ENCODE peak calls at places on chromosomes 13 and 19, in ten cellular contexts. Q is neural progenitor cell, F is fibroblast of lung, V is H9, O is hepatocyte, S is PC-3, N is HCT116, P is SK-N-SH, D is GM23248, L is astrocyte. W is an unnamed sample. For H3K9me3, H3K4me1 and H3K79me2, the result is how much of the 10 kb centered on the place peaks cover.

GRCh38 chr13:74871671-74872070 is 610.3 kb downstream of the TBC1D4 start:
- DNase-seq in Q (no peak), F (no peak), V (no peak), O (no peak), S (peak), N (no peak), P (no peak), D (no peak), L (no peak), W (no peak)

GRCh38 chr19:30362156-30362754 is 9.9 kb upstream of the ZNF536 start:
- DNase-seq in Q (no peak), F (no peak), V (no peak), O (no peak), S (no peak), N (no peak), P (no peak), D (peak), L (no peak), W (no peak)

GRCh38 chr13:108897955-108898354 is 268.5 kb downstream of the MYO16 start:
- DNase-seq in Q (no peak), F (no peak), V (no peak), O (no peak), S (peak), N (no peak), P (no peak), D (peak), L (no peak), W (no peak)

GRCh38 chr13:27355894-27356293 is 68.5 kb upstream of the GTF3A start:
- DNase-seq in Q (peak), F (no peak), V (peak), O (no peak), S (no peak), N (no peak), P (no peak), D (no peak), L (no peak), W (no peak)

GRCh38 chr19:55383789-55384575 is at the start of gene TMEM238:
- DNase-seq in Q (peak), F (peak), V (peak), O (peak), S (peak), N (no peak), P (peak), D (peak), L (peak), W (peak)

GRCh38 chr13:89673789-89674311 is 1673.6 kb upstream of the MIR17HG start:
- DNase-seq in Q (no peak), F (no peak), V (no peak), O (no peak), S (no peak), N (no peak), P (no peak), D (no peak), L (no peak), W (no peak)

GRCh38 chr19:4624733-4625362 is 14.5 kb upstream of the TNFAIP8L1 start:
- DNase-seq in Q (peak), F (peak), V (peak), O (peak), S (peak), N (peak), P (no peak), D (no peak), L (no peak), W (no peak)

GRCh38 chr13:114286808-114287207 is 5.4 kb downstream of the UPF3A start:
- DNase-seq in Q (no peak), F (no peak), V (no peak), O (no peak), S (no peak), N (no peak), P (no peak), D (peak), L (peak), W (no peak)

GRCh38 chr19:3785938-3786824 is at the start of gene MATK:
- DNase-seq in Q (peak), F (no peak), V (no peak), O (no peak), S (no peak), N (no peak), P (peak), D (no peak), L (no peak), W (no peak)

GRCh38 chr19:30870861-30871260 is 478.4 kb downstream of the TSHZ3 start:
- DNase-seq in Q (no peak), F (no peak), V (peak), O (peak), S (no peak), N (no peak), P (peak), D (peak), L (no peak), W (no peak)

GRCh38 chr19:58248886-58249285 is 20.2 kb downstream of the ZNF544 start:
- DNase-seq in Q (no peak), F (no peak), V (no peak), O (no peak), S (no peak), N (no peak), P (no peak), D (no peak), L (no peak), W (no peak)

DNA sequence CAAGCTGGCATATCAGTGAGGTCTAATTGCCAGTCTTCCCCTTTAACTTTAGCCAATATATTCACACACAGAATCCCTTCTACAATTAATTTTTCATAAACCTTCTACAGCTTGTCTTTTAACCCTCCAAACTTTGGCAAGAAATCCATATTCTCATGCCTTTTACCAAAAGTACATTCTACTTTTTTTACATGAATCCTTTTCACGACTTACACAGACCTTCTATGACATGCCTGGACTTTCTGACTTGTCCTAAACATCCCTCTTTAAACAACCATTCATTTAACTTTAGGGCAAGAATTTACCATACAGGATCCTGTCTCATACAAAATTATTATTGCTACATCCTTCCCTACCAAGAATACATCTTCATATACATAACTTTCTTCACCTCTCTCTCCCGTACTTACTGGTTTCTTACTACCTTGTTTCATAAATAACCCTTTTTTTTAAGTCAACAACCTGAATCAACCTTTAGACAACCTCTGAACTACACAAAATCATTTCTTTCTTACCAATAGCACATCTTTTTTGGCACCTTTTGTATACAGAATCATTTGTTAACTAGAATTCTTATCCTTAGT is 23.5 kb downstream of the ZNF544 start:
- DNase-seq in Q (peak), F (no peak), V (no peak), O (no peak), S (peak), N (no peak), P (no peak), D (no peak), L (no peak), W (peak)
- H3K9me3 ChIP-seq in Q (half or more), F (under half), V (half or more), O (half or more), S (half or more), N (under half), P (under half), D (under half), L (half or more), W (half or more)

DNA sequence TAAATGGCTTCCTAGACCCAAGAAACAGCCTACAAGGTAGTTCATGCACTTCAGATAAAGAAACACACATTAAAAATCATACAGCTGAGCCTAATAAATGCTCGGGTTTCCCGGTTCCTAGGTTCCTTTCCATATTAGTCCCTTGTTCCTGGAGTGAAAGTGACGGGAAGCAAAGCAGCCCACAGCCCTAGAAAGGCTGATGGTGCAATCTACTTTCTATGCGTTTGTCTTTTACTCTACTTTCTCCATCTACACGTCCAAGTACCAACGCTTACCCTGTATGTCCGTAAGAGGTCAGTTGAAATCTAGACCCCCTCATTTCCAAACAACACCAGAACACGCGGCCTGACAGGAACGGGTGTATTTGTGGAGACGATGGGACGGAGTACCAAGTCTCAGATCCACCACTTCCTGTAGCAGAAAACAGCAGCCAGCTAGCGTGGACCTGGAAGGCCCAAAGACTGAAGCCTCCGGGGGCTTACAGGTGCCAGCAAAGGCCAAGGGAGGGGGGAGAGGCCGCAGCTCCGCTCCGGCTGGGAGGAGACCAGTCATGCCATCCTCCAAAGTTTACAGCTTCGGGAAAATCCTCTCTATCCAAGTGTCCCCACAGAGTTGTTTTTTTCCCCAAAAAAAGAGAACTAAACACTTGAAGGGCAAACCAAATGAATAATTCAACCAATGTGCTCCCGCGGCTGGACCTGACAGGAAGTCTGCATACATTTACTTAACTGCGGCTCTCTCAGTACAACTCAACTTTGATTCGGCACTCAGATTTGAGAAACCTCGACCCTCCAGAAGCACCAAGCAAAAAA is 34.1 kb downstream of the STK24 start:
- DNase-seq in Q (no peak), F (no peak), V (no peak), O (no peak), S (no peak), N (no peak), P (no peak), D (peak), L (no peak), W (no peak)
- H3K4me1 ChIP-seq in Q (under half), F (under half), V (under half), O (under half), S (under half), N (under half), P (under half), D (half or more), L (under half), W (under half)

GRCh38 chr19:1418951-1419735 is 11.8 kb downstream of the DAZAP1 start:
- DNase-seq in Q (no peak), F (no peak), V (no peak), O (no peak), S (no peak), N (no peak), P (no peak), D (no peak), L (no peak), W (no peak)

GRCh38 chr19:1417681-1418493 is 10.5 kb downstream of the DAZAP1 start:
- DNase-seq in Q (no peak), F (no peak), V (no peak), O (no peak), S (no peak), N (no peak), P (no peak), D (no peak), L (no peak), W (peak)

GRCh38 chr19:1417145-1417544 is 9.8 kb downstream of the DAZAP1 start:
- DNase-seq in Q (no peak), F (peak), V (no peak), O (no peak), S (no peak), N (no peak), P (no peak), D (no peak), L (peak), W (no peak)

GRCh38 chr19:1420590-1420989 is 13.2 kb downstream of the DAZAP1 start:
- DNase-seq in Q (no peak), F (no peak), V (no peak), O (no peak), S (no peak), N (no peak), P (no peak), D (no peak), L (no peak), W (no peak)

DNA sequence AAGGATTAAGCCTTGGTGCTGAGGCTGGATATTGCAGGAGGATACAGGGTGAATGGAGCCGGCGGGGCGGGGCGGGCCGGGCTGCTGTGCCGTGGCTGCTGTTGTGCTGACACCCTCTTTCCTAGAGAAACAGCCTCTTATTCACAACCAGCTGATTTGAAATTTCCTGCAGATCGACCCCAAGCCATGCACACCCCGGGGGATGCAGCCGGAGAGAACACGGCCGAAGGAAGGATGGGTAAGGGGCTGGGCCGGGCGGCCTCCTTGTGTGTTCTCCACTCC is 11.0 kb downstream of the DAZAP1 start:
- DNase-seq in Q (no peak), F (no peak), V (no peak), O (no peak), S (no peak), N (no peak), P (no peak), D (no peak), L (no peak), W (no peak)
- H3K79me2 ChIP-seq in Q (half or more), F (half or more), V (under half), O (half or more), S (half or more), N (half or more), P (half or more), D (half or more), L (half or more), W (half or more)

DNA sequence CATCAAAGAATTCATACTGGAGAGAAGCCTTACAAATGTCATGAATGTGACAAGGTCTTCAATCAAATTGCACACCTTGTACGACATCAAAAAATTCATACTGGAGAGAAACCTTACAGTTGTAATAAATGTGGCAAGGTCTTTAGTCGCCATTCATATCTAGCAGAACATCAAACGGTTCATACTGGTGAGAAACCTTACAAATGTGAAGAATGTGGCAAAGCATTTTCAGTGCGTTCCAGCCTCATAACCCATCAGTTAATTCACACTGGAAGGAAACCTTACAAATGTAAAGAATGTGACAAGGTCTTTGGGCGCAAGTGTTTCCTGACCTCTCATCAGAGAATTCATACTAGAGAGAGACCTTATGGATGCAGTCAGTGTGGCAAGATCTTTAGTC is 13.2 kb upstream of the ZNF534 start:
- DNase-seq in Q (no peak), F (no peak), V (no peak), O (no peak), S (no peak), N (no peak), P (no peak), D (no peak), L (no peak), W (no peak)
- H3K9me3 ChIP-seq in Q (under half), F (under half), V (half or more), O (under half), S (half or more), N (under half), P (under half), D (under half), L (half or more), W (under half)

DNA sequence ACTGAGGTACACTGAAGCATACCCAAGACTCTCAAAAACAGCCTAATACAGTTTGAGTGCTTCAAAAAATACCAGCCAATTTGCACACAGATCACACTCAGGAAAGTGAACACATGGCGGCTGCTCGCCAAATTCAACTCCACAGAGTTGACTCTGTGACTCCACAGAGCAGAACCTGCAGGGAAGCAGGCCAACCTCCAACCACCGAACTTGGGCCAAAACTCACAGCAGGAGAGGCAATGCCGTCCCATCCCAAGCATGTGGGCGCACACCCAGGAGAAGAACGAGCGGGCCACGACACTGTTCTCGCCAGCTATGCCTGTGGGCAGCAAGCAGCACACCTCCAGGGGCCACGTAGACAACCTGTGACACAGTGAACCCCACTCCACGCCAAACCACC is 21.1 kb downstream of the ELL start:
- DNase-seq in Q (no peak), F (no peak), V (no peak), O (no peak), S (no peak), N (no peak), P (no peak), D (no peak), L (no peak), W (no peak)
- H3K4me1 ChIP-seq in Q (under half), F (under half), V (under half), O (under half), S (under half), N (under half), P (under half), D (under half), L (under half), W (half or more)

GRCh38 chr13:24162604-24163003 is 2.1 kb downstream of the SPATA13 start:
- DNase-seq in Q (peak), F (no peak), V (no peak), O (no peak), S (peak), N (no peak), P (no peak), D (no peak), L (no peak), W (no peak)
- H3K79me2 ChIP-seq in Q (under half), F (under half), V (under half), O (under half), S (half or more), N (half or more), P (under half), D (under half), L (under half), W (under half)

DNA sequence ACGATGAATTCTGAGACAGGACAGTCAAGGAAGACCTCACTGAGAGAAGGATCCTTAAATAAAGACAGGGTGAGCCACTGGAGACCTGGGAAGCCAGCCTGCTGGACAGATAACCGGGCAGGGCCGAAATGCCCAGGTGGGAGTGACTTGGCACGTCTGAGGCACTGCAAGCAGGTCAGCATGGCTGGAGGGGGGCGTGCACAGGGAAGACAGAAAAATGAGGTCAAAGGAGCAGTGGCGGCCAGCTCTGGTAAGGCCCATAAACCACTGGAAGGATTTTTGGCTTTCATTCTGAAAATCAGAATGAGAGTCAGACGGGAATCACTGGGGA is 5.8 kb upstream of the ATP1A3 start:
- DNase-seq in Q (no peak), F (no peak), V (no peak), O (no peak), S (no peak), N (no peak), P (peak), D (no peak), L (no peak), W (no peak)
- H3K9me3 ChIP-seq in Q (under half), F (under half), V (under half), O (under half), S (under half), N (under half), P (under half), D (under half), L (under half), W (under half)

DNA sequence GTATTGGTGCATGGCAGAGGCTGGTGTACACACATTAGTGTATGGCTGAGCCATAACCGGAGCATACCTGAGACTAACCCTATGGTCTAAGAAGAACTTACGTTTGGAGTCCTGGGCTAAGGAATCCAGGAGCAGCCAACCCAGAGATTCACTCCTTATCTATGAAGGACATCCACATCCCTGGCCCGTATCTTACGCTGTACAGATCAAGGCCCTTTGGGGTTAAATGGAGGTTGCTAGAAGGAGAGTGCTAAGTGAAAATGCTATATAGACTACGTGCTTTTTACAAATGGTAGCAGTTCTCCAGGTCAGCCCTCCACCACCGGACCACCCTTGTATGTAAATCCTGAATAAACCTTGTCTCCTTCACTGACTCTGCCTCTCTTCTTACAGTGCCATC is 1.9 kb upstream of the SUGT1 start:
- DNase-seq in Q (peak), F (no peak), V (no peak), O (no peak), S (no peak), N (no peak), P (no peak), D (no peak), L (no peak), W (no peak)
- H3K4me1 ChIP-seq in Q (under half), F (under half), V (under half), O (under half), S (under half), N (under half), P (under half), D (under half), L (under half), W (under half)

W was measured in Karpas-422.